ENCODE peak calls at places on chromosome 4, in ten cellular contexts. P is AG08395; A is GM23338; D is GM23248; W is stimulated activated naive CD8-positive, alpha-beta T cell treated with anti-CD3 and anti-CD28 coated beads, Interleukin-15, Interleukin-2, amounts not matched to agents 100 U/mL and 50 U/mL, for 24 hours; I is NCI-H1105 treated with DMSO at 0.1 percent for 48 hours; V is endodermal cell; N is left colon; Z is heart left ventricle; R is NCI-H510A. H is an unnamed sample.

GRCh38 chr4:113020966-113021365 is 28.5 kb upstream of the ANK2 start:
- DNase-seq in A (no peak), D (peak), I (no peak), V (no peak), W (no peak), N (no peak), Z (no peak), R (no peak), P (peak), H (peak)

GRCh38 chr4:171759274-171759673 is 53.9 kb upstream of the GALNTL6 start:
- DNase-seq in V (no peak), Z (no peak), P (no peak), A (no peak), R (peak), I (no peak), W (no peak), N (no peak), D (no peak), H (no peak)

GRCh38 chr4:53788011-53788410 is 196.7 kb upstream of the LNX1 start:
- DNase-seq in I (no peak), D (no peak), A (no peak), V (no peak), Z (no peak), W (no peak), P (no peak), R (no peak), N (no peak), H (no peak)

GRCh38 chr4:77433102-77433733 is 172.4 kb upstream of the CXCL13 start:
- DNase-seq in R (peak), P (peak), Z (peak), N (no peak), A (peak), I (peak), W (no peak), V (peak), D (peak), H (peak)

GRCh38 chr4:182624281-182624680 is 292.9 kb downstream of the DCTD start:
- DNase-seq in A (no peak), W (no peak), D (no peak), Z (no peak), R (no peak), N (no peak), V (no peak), I (no peak), P (no peak), H (no peak)

GRCh38 chr4:37591349-37591748 is 94.8 kb downstream of the RELL1 start:
- DNase-seq in I (no peak), N (no peak), V (no peak), D (no peak), W (no peak), Z (no peak), P (no peak), R (no peak), A (no peak), H (no peak)

GRCh38 chr4:74487771-74488170 is 42.8 kb downstream of the AREG start:
- DNase-seq in I (no peak), D (no peak), R (no peak), N (no peak), A (no peak), Z (no peak), P (no peak), V (no peak), W (no peak), H (no peak)

GRCh38 chr4:52036875-52037274 is 1.2 kb downstream of the SGCB start:
- DNase-seq in P (peak), N (no peak), V (no peak), I (no peak), Z (no peak), D (peak), R (no peak), W (no peak), A (no peak), H (peak)

GRCh38 chr4:6779667-6780565 is 2.6 kb upstream of the KIAA0232 start:
- DNase-seq in N (no peak), A (peak), Z (no peak), D (peak), P (no peak), R (peak), W (no peak), V (peak), I (no peak), H (no peak)

GRCh38 chr4:173420324-173420752 is 21.4 kb upstream of the SCRG1 start:
- DNase-seq in I (peak), D (peak), W (no peak), Z (no peak), R (no peak), P (peak), N (no peak), A (peak), V (no peak), H (peak)

GRCh38 chr4:56410247-56410646 is 23.0 kb upstream of the AASDH start:
- DNase-seq in A (peak), V (peak), P (peak), I (peak), R (peak), D (peak), N (no peak), W (no peak), Z (peak), H (peak)

GRCh38 chr4:112514449-112515277 is 1.3 kb downstream of the NEUROG2 start:
- DNase-seq in P (no peak), D (no peak), R (no peak), Z (no peak), A (peak), W (peak), N (no peak), I (no peak), V (peak), H (no peak)

GRCh38 chr4:108619372-108620100 is 840 bp upstream of the RPL34 start:
- DNase-seq in Z (no peak), I (no peak), D (peak), V (peak), W (peak), P (no peak), A (peak), N (no peak), R (no peak), H (no peak)

GRCh38 chr4:106343865-106344264 is 24.7 kb downstream of the GIMD1 start:
- DNase-seq in V (no peak), I (no peak), W (no peak), Z (no peak), A (no peak), D (no peak), R (no peak), N (no peak), P (no peak), H (no peak)

GRCh38 chr4:16659694-16660093 is 238.8 kb downstream of the LDB2 start:
- DNase-seq in D (no peak), V (no peak), Z (no peak), P (no peak), A (no peak), R (no peak), W (no peak), I (no peak), N (no peak), H (no peak)

GRCh38 chr4:40769266-40769665 is 19.5 kb downstream of the NSUN7 start:
- DNase-seq in N (no peak), Z (no peak), W (no peak), D (no peak), R (no peak), P (no peak), A (no peak), V (no peak), I (no peak), H (no peak)

GRCh38 chr4:83889802-83890201 is 353.9 kb downstream of the GPAT3 start:
- DNase-seq in D (peak), A (no peak), I (no peak), P (no peak), R (no peak), N (no peak), V (no peak), W (no peak), Z (no peak), H (peak)

GRCh38 chr4:26568446-26568994 is 15.4 kb upstream of the TBC1D19 start:
- DNase-seq in R (no peak), I (no peak), D (peak), A (no peak), V (no peak), Z (no peak), W (no peak), N (no peak), P (peak), H (peak)

GRCh38 chr4:179855471-179855870 is 2387.7 kb upstream of the TENM3 start:
- DNase-seq in N (no peak), R (no peak), D (no peak), V (no peak), W (no peak), I (no peak), Z (no peak), P (no peak), A (no peak), H (no peak)

GRCh38 chr4:173317003-173317402 is 17.2 kb downstream of the HMGB2 start:
- DNase-seq in V (peak), D (peak), A (peak), Z (no peak), N (no peak), R (peak), W (no peak), P (no peak), I (no peak), H (no peak)

GRCh38 chr4:127311924-127312323 is 320.8 kb upstream of the INTU start:
- DNase-seq in W (no peak), V (no peak), N (no peak), D (no peak), A (no peak), R (no peak), Z (no peak), I (no peak), P (no peak), H (no peak)

GRCh38 chr4:48778431-48779094 is 1.5 kb downstream of the FRYL start:
- DNase-seq in D (peak), V (no peak), A (no peak), I (peak), N (no peak), P (peak), R (no peak), Z (no peak), W (no peak), H (peak)

GRCh38 chr4:89994176-89994873 is 99.7 kb downstream of the MMRN1 start:
- DNase-seq in R (no peak), I (no peak), Z (no peak), W (no peak), D (no peak), P (no peak), A (no peak), V (no peak), N (no peak), H (no peak)